ENCODE peak calls at places on chromosomes 11 and 22, in seven cellular contexts. L, B, D, V, Q, Y and A are unnamed samples.

GRCh38 chr11:95647355-95647754 is 142.2 kb downstream of the FAM76B start:
- DNase-seq in L (no peak), B (no peak), D (no peak), V (no peak), Q (no peak), Y (no peak), A (no peak)

GRCh38 chr22:46596819-46597218 is 23.4 kb upstream of the GRAMD4 start:
- DNase-seq in L (peak), B (no peak), D (no peak), V (no peak), Q (peak), Y (no peak), A (no peak)

GRCh38 chr11:93225642-93226041 is 27.9 kb upstream of the SLC36A4 start:
- DNase-seq in L (peak), B (no peak), D (peak), V (peak), Q (no peak), Y (no peak), A (peak)

GRCh38 chr11:2351701-2352100 is 25.4 kb upstream of the CD81 start:
- DNase-seq in L (no peak), B (no peak), D (no peak), V (no peak), Q (peak), Y (no peak), A (no peak)

GRCh38 chr22:31079095-31079642 is 1.9 kb upstream of the SMTN start:
- DNase-seq in L (peak), B (no peak), D (no peak), V (no peak), Q (no peak), Y (no peak), A (no peak)

GRCh38 chr11:47593934-47594855 is at the start of gene C1QTNF4:
- DNase-seq in L (no peak), B (no peak), D (no peak), V (no peak), Q (no peak), Y (no peak), A (peak)

GRCh38 chr11:94519478-94520084 is 7.3 kb downstream of the C11orf97 start:
- DNase-seq in L (peak), B (no peak), D (peak), V (peak), Q (no peak), Y (no peak), A (peak)

GRCh38 chr22:48717883-48718817 is 1109.5 kb downstream of the BRD1 start:
- DNase-seq in L (no peak), B (no peak), D (no peak), V (no peak), Q (peak), Y (no peak), A (no peak)

GRCh38 chr22:27238935-27239510 is 562.5 kb downstream of the MN1 start:
- DNase-seq in L (no peak), B (no peak), D (peak), V (peak), Q (peak), Y (no peak), A (no peak)

GRCh38 chr11:27512238-27512637 is 5.7 kb upstream of the LIN7C start:
- DNase-seq in L (no peak), B (no peak), D (no peak), V (no peak), Q (no peak), Y (no peak), A (no peak)

GRCh38 chr11:79547256-79547655 is 106.4 kb upstream of the TENM4 start:
- DNase-seq in L (no peak), B (no peak), D (no peak), V (no peak), Q (no peak), Y (no peak), A (no peak)

GRCh38 chr22:41523464-41524221 is 20.6 kb downstream of the POLR3H start:
- DNase-seq in L (no peak), B (no peak), D (peak), V (peak), Q (no peak), Y (no peak), A (no peak)

GRCh38 chr11:110069158-110069737 is 23.9 kb upstream of the ZC3H12C start:
- DNase-seq in L (no peak), B (no peak), D (peak), V (peak), Q (no peak), Y (no peak), A (peak)

GRCh38 chr11:10309163-10310093 is 4.6 kb downstream of the ADM start:
- DNase-seq in L (peak), B (no peak), D (peak), V (no peak), Q (peak), Y (no peak), A (no peak)

GRCh38 chr11:16813141-16813540 is 74.7 kb downstream of the C11orf58 start:
- DNase-seq in L (no peak), B (no peak), D (no peak), V (no peak), Q (no peak), Y (no peak), A (no peak)

GRCh38 chr11:20839231-20839630 is 169.8 kb downstream of the NELL1 start:
- DNase-seq in L (no peak), B (no peak), D (no peak), V (no peak), Q (no peak), Y (no peak), A (no peak)

GRCh38 chr11:66327171-66328035 is 8.8 kb downstream of the RIN1 start:
- DNase-seq in L (no peak), B (peak), D (peak), V (peak), Q (no peak), Y (no peak), A (no peak)

GRCh38 chr22:49965291-49966040 is 4.9 kb downstream of the PIM3 start:
- DNase-seq in L (no peak), B (no peak), D (no peak), V (no peak), Q (peak), Y (no peak), A (no peak)

GRCh38 chr11:118691926-118692830 is 12.7 kb upstream of the TREH start:
- DNase-seq in L (no peak), B (no peak), D (peak), V (peak), Q (peak), Y (peak), A (peak)

GRCh38 chr22:45225732-45226560 is 14.7 kb downstream of the KIAA0930 start:
- DNase-seq in L (no peak), B (no peak), D (no peak), V (peak), Q (peak), Y (no peak), A (peak)

GRCh38 chr11:64237484-64237951 is 3.1 kb downstream of the VEGFB start:
- DNase-seq in L (peak), B (no peak), D (no peak), V (no peak), Q (peak), Y (no peak), A (no peak)

GRCh38 chr11:19073454-19074415 is 13.2 kb upstream of the MRGPRX2 start:
- DNase-seq in L (no peak), B (no peak), D (no peak), V (no peak), Q (no peak), Y (no peak), A (no peak)

GRCh38 chr11:129331217-129331616 is 44.4 kb upstream of the BARX2 start:
- DNase-seq in L (no peak), B (no peak), D (no peak), V (no peak), Q (no peak), Y (no peak), A (no peak)